ENCODE peak calls at places on chromosomes 6 and 20, in ten cellular contexts. Y is psoas muscle, B is OCI-LY7, Z is cardiac muscle cell, T is fibroblast of lung, I is GM23338, K is lung, V is sigmoid colon, G is PC-3, E is A673. D is an unnamed sample.

GRCh38 chr6:118644007-118644406 is 7.4 kb downstream of the CEP85L start:
- DNase-seq in Z (no peak), K (no peak), V (no peak), G (no peak), E (no peak), B (no peak), Y (no peak), I (no peak), T (no peak), D (peak; percentile 22)

GRCh38 chr20:62360854-62361798 is 6.0 kb downstream of the LAMA5 start:
- DNase-seq in Z (no peak), B (no peak), I (peak; percentile 62), K (no peak), G (peak; percentile 40), Y (peak; percentile 60), E (no peak), T (no peak), V (peak; percentile 71), D (no peak)

GRCh38 chr20:45970646-45971424 is 1.2 kb downstream of the ZNF335 start:
- DNase-seq in Y (no peak), K (no peak), G (no peak), V (no peak), B (peak; percentile 39), E (no peak), T (no peak), Z (no peak), I (no peak), D (peak; percentile 17)

GRCh38 chr20:52992632-52993031 is 20.5 kb downstream of the TSHZ2 start:
- DNase-seq in G (no peak), I (no peak), T (no peak), B (no peak), Y (no peak), E (no peak), Z (no peak), V (no peak), K (no peak), D (no peak)

GRCh38 chr6:33716890-33717632 is 5.6 kb upstream of the UQCC2 start:
- DNase-seq in I (no peak), Z (no peak), G (peak; percentile 19), E (no peak), B (no peak), T (no peak), K (no peak), Y (no peak), V (no peak), D (no peak)

GRCh38 chr6:2447318-2447717 is 201.9 kb upstream of the GMDS start:
- DNase-seq in I (no peak), Y (no peak), T (no peak), Z (no peak), E (no peak), K (no peak), V (no peak), G (no peak), B (no peak), D (no peak)

GRCh38 chr6:4563877-4564276 is 212.3 kb upstream of the CDYL start:
- DNase-seq in Y (no peak), G (no peak), E (no peak), K (no peak), V (no peak), B (no peak), T (no peak), Z (no peak), I (no peak), D (no peak)

GRCh38 chr20:35408270-35408669 is 3.5 kb downstream of the UQCC1 start:
- DNase-seq in E (no peak), T (no peak), Z (no peak), V (no peak), Y (no peak), I (no peak), G (no peak), B (no peak), K (no peak), D (no peak)

GRCh38 chr6:28336284-28337024 is 506 bp upstream of the ZSCAN31 start:
- DNase-seq in Y (no peak), G (peak; percentile 72), Z (peak; percentile 55), B (peak; percentile 57), E (peak; percentile 37), K (no peak), T (peak; percentile 63), I (no peak), V (no peak), D (peak; percentile 29)

GRCh38 chr6:36028887-36029324 is 1.3 kb downstream of the MAPK14 start:
- DNase-seq in I (peak; percentile 54), Z (peak; percentile 81), V (peak; percentile 82), E (peak; percentile 86), Y (peak; percentile 73), G (peak; percentile 77), B (peak; percentile 78), T (peak; percentile 80), K (peak; percentile 75), D (peak; percentile 69)

GRCh38 chr6:90739339-90739738 is 152.5 kb upstream of the MAP3K7 start:
- DNase-seq in K (no peak), E (no peak), Z (no peak), V (no peak), Y (no peak), B (no peak), G (no peak), T (no peak), I (peak; percentile 31), D (no peak)

GRCh38 chr20:5141615-5142014 is 14.8 kb downstream of the CDS2 start:
- DNase-seq in V (no peak), B (no peak), I (no peak), K (no peak), Y (no peak), Z (no peak), E (no peak), G (no peak), T (no peak), D (no peak)

GRCh38 chr6:113684382-113684901 is 172.7 kb upstream of the MARCKS start:
- DNase-seq in B (peak; percentile 24), G (peak; percentile 44), I (no peak), E (no peak), V (no peak), K (no peak), T (no peak), Y (no peak), Z (no peak), D (no peak)
- TF ChIP-seq CTCF in B (no peak), G (no peak), I (no peak), E (no peak), V (no peak), K (no peak), T (no peak), Y (no peak), Z (no peak), D (no peak)

GRCh38 chr6:110271732-110272022 is 86.5 kb downstream of the METTL24 start:
- DNase-seq in B (no peak), G (no peak), T (no peak), K (no peak), V (no peak), Z (no peak), Y (no peak), I (no peak), E (no peak), D (no peak)

GRCh38 chr6:110265273-110265672 is 85.0 kb downstream of the CDC40 start:
- DNase-seq in Z (no peak), K (no peak), E (no peak), V (no peak), B (no peak), T (no peak), Y (no peak), I (no peak), G (no peak), D (no peak)

DNA sequence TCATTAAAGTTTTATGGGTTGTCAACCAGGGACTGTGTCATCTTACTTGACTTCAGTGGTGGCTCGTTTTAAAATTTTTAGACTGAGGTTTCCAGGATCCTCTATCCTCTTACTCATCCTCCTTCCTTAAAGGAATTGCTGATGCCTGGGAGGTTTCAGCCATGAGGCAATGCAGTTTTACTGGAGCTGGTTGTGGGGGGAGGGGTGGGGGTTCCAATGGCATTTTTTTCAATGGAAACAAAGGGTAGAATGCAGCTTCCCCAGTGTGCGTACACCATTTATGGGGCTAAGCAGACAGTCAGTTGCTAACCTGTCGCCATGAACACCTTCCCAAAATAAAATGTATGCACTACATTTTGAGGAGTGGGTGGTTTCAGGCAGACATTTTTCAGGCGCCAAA is 88.0 kb downstream of the METTL24 start:
- DNase-seq in Y (no peak), E (no peak), V (no peak), Z (no peak), K (no peak), I (peak; percentile 74), T (no peak), B (no peak), G (no peak), D (no peak)
- H3K27ac ChIP-seq in Y (no peak overlapping the region), E (no peak overlapping the region), V (no peak overlapping the region), Z (no peak overlapping the region), K (no peak overlapping the region), I (peak overlapping the region; percentile 87), T (no peak overlapping the region), B (no peak overlapping the region), G (no peak overlapping the region), D (no peak overlapping the region)

DNA sequence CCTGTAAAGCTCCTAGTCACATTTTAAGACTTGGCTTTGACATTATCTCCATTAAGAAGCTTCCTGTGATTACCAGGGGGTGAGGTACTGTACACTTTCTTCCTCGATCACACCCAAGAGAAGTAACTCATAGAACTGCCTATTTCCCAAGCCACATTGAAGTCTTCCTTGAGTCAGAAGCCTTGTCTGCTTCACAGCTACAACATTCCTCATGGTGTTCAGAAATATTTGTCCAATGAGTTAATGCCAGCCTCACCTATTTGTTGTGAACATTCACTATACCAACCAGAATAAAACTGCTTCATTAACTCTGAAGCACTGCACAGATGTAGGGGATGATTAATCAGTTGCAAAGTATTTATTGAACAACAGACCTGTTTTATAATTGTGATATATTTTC is 622.3 kb downstream of the PTPRT start:
- DNase-seq in E (no peak), T (no peak), G (no peak), K (no peak), B (no peak), I (no peak), Z (no peak), V (no peak), Y (no peak), D (no peak)
- H3K36me3 ChIP-seq in E (no peaks in the 10 kb centered on the region), T (no peaks in the 10 kb centered on the region), G (no peaks in the 10 kb centered on the region), K (no peaks in the 10 kb centered on the region), B (no peaks in the 10 kb centered on the region), I (peaks cover 17% of the 10 kb centered on the region), Z (no peaks in the 10 kb centered on the region), V (no peaks in the 10 kb centered on the region), Y (no peaks in the 10 kb centered on the region), D (no peaks in the 10 kb centered on the region)

GRCh38 chr6:14210663-14211595 is 93.4 kb downstream of the CD83 start:
- DNase-seq in K (peak; percentile 94), B (peak; percentile 95), I (peak; percentile 91), V (peak; percentile 96), Z (peak; percentile 95), E (peak; percentile 96), Y (peak; percentile 96), T (peak; percentile 83), G (peak; percentile 94), D (peak; percentile 88)

GRCh38 chr6:14210077-14210476 is 92.5 kb downstream of the CD83 start:
- DNase-seq in Y (no peak), E (no peak), T (no peak), G (no peak), K (no peak), V (no peak), I (no peak), Z (no peak), B (no peak), D (no peak)

GRCh38 chr6:14212632-14213031 is 95.1 kb downstream of the CD83 start:
- DNase-seq in I (no peak), Y (no peak), Z (no peak), E (no peak), T (no peak), V (no peak), G (no peak), K (no peak), B (no peak), D (no peak)

GRCh38 chr6:14212020-14212419 is 94.4 kb downstream of the CD83 start:
- DNase-seq in Y (no peak), K (no peak), T (no peak), G (peak; percentile 54), V (no peak), B (no peak), E (no peak), Z (no peak), I (peak; percentile 36), D (no peak)

GRCh38 chr6:14211596-14211961 is 94.0 kb downstream of the CD83 start:
- DNase-seq in Z (peak; percentile 80), I (peak; percentile 70), K (peak; percentile 38), B (no peak), T (peak; percentile 49), V (peak; percentile 71), E (peak; percentile 68), Y (peak; percentile 65), G (peak; percentile 9), D (peak; percentile 23)
- TF ChIP-seq CTCF in Z (no peak), I (no peak), K (no peak), B (no peak), T (no peak), V (no peak), E (no peak), Y (no peak), G (no peak), D (no peak)

D was measured in brain microvascular endothelial cell.